ENCODE peak calls at places on chromosomes 4 and X, in four cellular contexts. G is IMR-90, O is A549, K is endothelial cell. S is an unnamed sample.

GRCh38 chrX:9676311-9676710 is 89.3 kb downstream of the GPR143 start:
- DNase-seq in K (no peak), G (no peak), O (no peak), S (no peak)

GRCh38 chr4:110801591-110801990 is 178.7 kb upstream of the PITX2 start:
- DNase-seq in K (no peak), O (no peak), G (no peak), S (no peak)

GRCh38 chr4:91681544-91681943 is 622.2 kb upstream of the GRID2 start:
- DNase-seq in K (no peak), G (no peak), O (no peak), S (no peak)

GRCh38 chrX:122703762-122704161 is 480.3 kb upstream of the GRIA3 start:
- DNase-seq in K (no peak), O (no peak), G (no peak), S (no peak)

GRCh38 chrX:4655743-4656142 is 942.3 kb upstream of the PRKX start:
- DNase-seq in G (no peak), O (no peak), K (no peak), S (no peak)

GRCh38 chrX:19593684-19594083 is 78.4 kb upstream of the MAP3K15 start:
- DNase-seq in K (no peak), G (peak), O (peak), S (peak)

GRCh38 chrX:8971116-8971515 is 62.8 kb downstream of the FAM9B start:
- DNase-seq in O (peak), G (peak), K (no peak), S (peak)

GRCh38 chr4:16118090-16118489 is 34.3 kb upstream of the PROM1 start:
- DNase-seq in O (no peak), G (no peak), K (no peak), S (no peak)

GRCh38 chrX:66833426-66833825 is 194.5 kb upstream of the EDA2R start:
- DNase-seq in K (no peak), G (no peak), O (no peak), S (no peak)

GRCh38 chrX:152917969-152918579 is 20.2 kb downstream of the ZNF185 start:
- DNase-seq in K (no peak), G (no peak), O (no peak), S (no peak)

GRCh38 chr4:169823685-169824084 is 65.9 kb upstream of the HPF1 start:
- DNase-seq in K (peak), O (peak), G (peak), S (peak)

GRCh38 chrX:115337735-115338134 is 48.2 kb downstream of the LUZP4 start:
- DNase-seq in G (peak), K (no peak), O (no peak), S (peak)

GRCh38 chr4:143728171-143728570 is 27.7 kb upstream of the FREM3 start:
- DNase-seq in O (no peak), G (peak), K (no peak), S (no peak)

GRCh38 chr4:21790437-21791029 is 158.0 kb downstream of the KCNIP4 start:
- DNase-seq in O (peak), G (peak), K (no peak), S (peak)

GRCh38 chr4:70838400-70838971 is 1.2 kb downstream of the GRSF1 start:
- DNase-seq in K (no peak), G (peak), O (no peak), S (peak)

GRCh38 chrX:128052303-128052702 is at the start of gene ACTRT1:
- DNase-seq in K (no peak), O (no peak), G (no peak), S (no peak)

GRCh38 chrX:24920769-24921168 is 95.0 kb downstream of the ARX start:
- DNase-seq in G (no peak), O (no peak), K (no peak), S (no peak)

GRCh38 chr4:25915359-25915716 is 1.3 kb downstream of the SMIM20 start:
- DNase-seq in K (no peak), G (no peak), O (no peak), S (no peak)

GRCh38 chr4:173522874-173523395 is 7.1 kb downstream of the HAND2 start:
- DNase-seq in G (no peak), O (no peak), K (no peak), S (no peak)

GRCh38 chrX:38192007-38192625 is 28.6 kb downstream of the SRPX start:
- DNase-seq in G (peak), O (peak), K (peak), S (peak)

GRCh38 chr4:71941001-71941400 is 90.8 kb upstream of the NPFFR2 start:
- DNase-seq in G (peak), K (peak), O (peak), S (peak)

GRCh38 chr4:92791876-92792490 is 488.2 kb downstream of the GRID2 start:
- DNase-seq in O (no peak), K (peak), G (no peak), S (peak)

GRCh38 chr4:75099321-75099720 is 166.4 kb downstream of the PARM1 start:
- DNase-seq in O (no peak), K (no peak), G (no peak), S (no peak)

GRCh38 chrX:108735680-108736508 is 469 bp downstream of the IRS4 start:
- DNase-seq in O (peak), K (peak), G (no peak), S (no peak)

GRCh38 chr4:92101609-92102231 is 202.0 kb upstream of the GRID2 start:
- DNase-seq in K (no peak), G (peak), O (no peak), S (no peak)

GRCh38 chr4:1749826-1750225 is 28.5 kb downstream of the TACC3 start:
- DNase-seq in O (no peak), G (no peak), K (no peak), S (no peak)

GRCh38 chrX:154531626-154532025 is 15.0 kb downstream of the G6PD start:
- DNase-seq in K (no peak), O (peak), G (peak), S (no peak)

GRCh38 chrX:154529206-154529612 is 13.2 kb upstream of the FAM3A start:
- DNase-seq in K (no peak), O (peak), G (peak), S (no peak)

GRCh38 chrX:154525606-154526490 is 9.8 kb upstream of the FAM3A start:
- DNase-seq in G (no peak), K (no peak), O (peak), S (no peak)

GRCh38 chrX:154530286-154530685 is 14.3 kb upstream of the FAM3A start:
- DNase-seq in O (peak), K (no peak), G (no peak), S (no peak)

DNA sequence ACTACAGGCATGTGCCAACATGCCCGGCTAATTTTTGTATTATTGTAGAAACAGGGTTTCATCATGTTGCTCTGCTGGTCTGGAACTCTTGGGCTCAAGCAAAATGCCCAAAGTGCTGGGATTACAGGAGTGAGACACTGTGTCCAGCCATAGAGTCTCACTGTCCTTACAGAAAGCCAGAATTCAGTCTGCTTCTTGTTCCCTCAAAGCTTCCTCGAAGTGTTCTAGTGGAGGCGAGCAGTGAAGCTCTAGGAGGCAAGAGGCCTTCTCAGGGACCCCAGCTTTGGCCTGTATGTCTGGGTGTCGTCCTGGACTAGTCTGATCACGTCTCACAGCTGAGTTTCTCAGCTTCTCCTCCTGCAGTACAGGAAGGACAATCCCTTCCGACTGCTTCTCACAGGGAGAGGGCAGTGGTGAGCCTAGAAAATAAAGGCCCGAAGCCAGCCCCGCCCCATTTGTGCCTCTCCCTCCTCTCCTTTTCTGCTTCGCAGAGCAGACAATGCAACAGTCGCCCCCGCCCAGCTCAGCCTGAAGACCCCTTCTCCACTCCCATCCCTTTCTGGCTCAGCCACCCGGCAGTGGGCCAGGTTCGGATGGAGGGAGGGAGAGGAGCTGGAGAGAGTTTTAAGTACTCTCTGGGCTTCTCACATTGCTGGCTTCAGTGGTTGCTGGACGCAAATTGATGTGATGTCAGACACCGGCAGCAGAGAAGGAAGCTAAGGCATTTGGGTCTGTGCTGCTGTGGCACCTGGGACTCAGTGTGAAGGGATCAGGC is 11.1 kb upstream of the FAM3A start:
- DNase-seq in O (peak), K (peak), G (peak), S (peak)
- TF ChIP-seq CTCF in O (peak), K (no peak), G (peak), S (peak)

GRCh38 chrX:151510203-151510602 is 53.3 kb upstream of the PASD1 start:
- DNase-seq in K (no peak), O (no peak), G (no peak), S (no peak)

DNA sequence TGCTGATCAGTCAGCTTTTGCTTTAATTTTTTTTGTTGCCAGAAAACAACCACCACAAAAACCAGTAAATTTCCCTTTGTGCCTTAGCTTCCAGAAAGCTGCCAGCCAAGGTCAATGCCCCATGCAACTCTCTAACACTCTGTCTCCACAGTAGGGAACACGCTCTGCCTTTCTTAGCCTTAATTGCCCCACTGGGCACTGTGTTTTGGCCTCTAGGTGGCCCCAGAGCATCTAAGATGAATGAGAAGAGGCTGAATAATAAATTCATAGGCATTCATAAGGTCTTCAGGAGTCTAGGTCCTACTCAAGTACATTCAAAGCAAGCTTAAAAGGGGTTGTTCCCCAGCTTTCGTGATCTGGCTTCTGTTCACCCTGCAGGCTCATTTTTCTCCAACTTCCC is 57.7 kb upstream of the PASD1 start:
- DNase-seq in G (no peak), K (peak), O (peak), S (peak)
- TF ChIP-seq CTCF in G (peak), K (no peak), O (peak), S (peak)

GRCh38 chrX:48493890-48494364 is 14.9 kb upstream of the PORCN start:
- DNase-seq in K (peak), G (peak), O (no peak), S (peak)
- TF ChIP-seq CTCF in K (no peak), G (peak), O (no peak), S (peak)

GRCh38 chr4:55008166-55009056 is 117.0 kb downstream of the KDR start:
- DNase-seq in K (no peak), G (no peak), O (no peak), S (peak)
- TF ChIP-seq CTCF in K (peak), G (peak), O (no peak), S (peak)

DNA sequence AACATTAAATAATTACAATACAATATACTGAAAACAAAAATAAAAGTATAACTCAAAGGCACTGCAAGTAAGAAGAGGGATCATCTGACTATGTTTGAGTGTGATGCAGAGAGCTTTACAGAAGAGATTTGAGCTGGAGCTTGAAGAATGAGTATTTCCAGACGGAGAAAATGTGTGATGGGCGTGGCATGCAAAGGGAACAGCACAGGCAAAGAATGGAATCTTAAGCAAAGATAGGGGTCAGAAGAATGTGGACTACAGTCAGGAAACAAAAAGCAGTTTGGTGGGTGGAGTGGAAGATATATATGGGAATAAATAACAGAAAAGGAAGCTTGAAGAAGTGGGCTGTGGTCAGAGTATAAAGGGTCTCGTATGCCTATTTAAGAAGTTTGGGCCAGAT is 45.5 kb downstream of the OPHN1 start:
- DNase-seq in K (no peak), G (no peak), O (no peak), S (no peak)
- TF ChIP-seq CTCF in K (no peak), G (no peak), O (no peak), S (no peak)

GRCh38 chr4:118772149-118773081 is 63.5 kb downstream of the SEC24D start:
- DNase-seq in G (peak), K (no peak), O (peak), S (peak)
- TF ChIP-seq CTCF in G (peak), K (peak), O (peak), S (peak)